ENCODE peak calls at places on chromosomes 7 and 10, in eight cellular contexts. G, R, Y, M, H, W, L and A are unnamed samples. For H3K4me1 and H3K9me2, the result is how much of the 10 kb centered on the place peaks cover.

GRCh38 chr7:36055207-36055606 is 97.8 kb upstream of the EEPD1 start:
- DNase-seq in G (no peak), R (no peak), Y (no peak), M (no peak), H (no peak), W (no peak), L (no peak), A (no peak)

GRCh38 chr7:134298902-134299683 is 17.6 kb downstream of the SLC35B4 start:
- DNase-seq in G (no peak), R (no peak), Y (no peak), M (no peak), H (no peak), W (peak), L (peak), A (peak)

GRCh38 chr10:91090761-91091529 is 129.5 kb upstream of the PCGF5 start:
- DNase-seq in G (no peak), R (no peak), Y (peak), M (no peak), H (no peak), W (no peak), L (peak), A (no peak)

GRCh38 chr7:12820777-12821176 is 133.3 kb downstream of the ARL4A start:
- DNase-seq in G (no peak), R (no peak), Y (no peak), M (no peak), H (no peak), W (no peak), L (no peak), A (no peak)

GRCh38 chr10:48444266-48444665 is 137.8 kb downstream of the MAPK8 start:
- DNase-seq in G (no peak), R (peak), Y (no peak), M (peak), H (peak), W (no peak), L (peak), A (peak)

GRCh38 chr7:70229242-70229641 is 631.0 kb downstream of the AUTS2 start:
- DNase-seq in G (no peak), R (no peak), Y (peak), M (no peak), H (peak), W (no peak), L (no peak), A (no peak)

GRCh38 chr10:86596266-86596665 is 58.1 kb upstream of the OPN4 start:
- DNase-seq in G (no peak), R (no peak), Y (peak), M (no peak), H (no peak), W (no peak), L (no peak), A (no peak)

GRCh38 chr10:84291389-84291788 is 37.0 kb upstream of the CCSER2 start:
- DNase-seq in G (no peak), R (peak), Y (peak), M (no peak), H (no peak), W (peak), L (no peak), A (peak)

GRCh38 chr10:29204119-29204518 is 84.8 kb upstream of the LYZL1 start:
- DNase-seq in G (no peak), R (no peak), Y (no peak), M (no peak), H (no peak), W (no peak), L (peak), A (peak)

GRCh38 chr10:112383325-112383724 is 9.4 kb downstream of the ACSL5 start:
- DNase-seq in G (peak), R (peak), Y (peak), M (peak), H (no peak), W (no peak), L (no peak), A (peak)

GRCh38 chr7:81534446-81534845 is 235.4 kb downstream of the HGF start:
- DNase-seq in G (no peak), R (no peak), Y (peak), M (no peak), H (no peak), W (no peak), L (no peak), A (no peak)

GRCh38 chr7:158423190-158423555 is 164.4 kb downstream of the PTPRN2 start:
- DNase-seq in G (no peak), R (no peak), Y (no peak), M (no peak), H (no peak), W (no peak), L (no peak), A (no peak)

GRCh38 chr7:20158684-20159083 is 58.5 kb downstream of the MACC1 start:
- DNase-seq in G (no peak), R (no peak), Y (peak), M (no peak), H (peak), W (peak), L (no peak), A (no peak)

GRCh38 chr10:99843310-99843709 is 60.9 kb downstream of the ABCC2 start:
- DNase-seq in G (no peak), R (no peak), Y (peak), M (no peak), H (no peak), W (no peak), L (no peak), A (no peak)

GRCh38 chr10:20954519-20954918 is 57.4 kb upstream of the NEBL start:
- DNase-seq in G (no peak), R (no peak), Y (no peak), M (no peak), H (no peak), W (no peak), L (no peak), A (peak)

GRCh38 chr7:150876817-150877526 is 24.7 kb downstream of the AOC1 start:
- DNase-seq in G (peak), R (peak), Y (peak), M (peak), H (peak), W (peak), L (peak), A (peak)

GRCh38 chr7:5634107-5634950 is 147.1 kb downstream of the RNF216 start:
- DNase-seq in G (no peak), R (no peak), Y (peak), M (no peak), H (no peak), W (no peak), L (peak), A (peak)

GRCh38 chr7:35749548-35749947 is 51.3 kb upstream of the SEPTIN7 start:
- DNase-seq in G (no peak), R (no peak), Y (peak), M (no peak), H (no peak), W (no peak), L (no peak), A (no peak)

GRCh38 chr10:37734971-37735370 is 122.4 kb downstream of the ZNF248 start:
- DNase-seq in G (peak), R (peak), Y (peak), M (peak), H (no peak), W (no peak), L (no peak), A (no peak)

GRCh38 chr10:19499291-19499765 is 316.9 kb upstream of the PLXDC2 start:
- DNase-seq in G (no peak), R (peak), Y (no peak), M (no peak), H (no peak), W (no peak), L (no peak), A (no peak)

GRCh38 chr7:44470080-44470479 is 20.4 kb downstream of the NUDCD3 start:
- DNase-seq in G (no peak), R (no peak), Y (no peak), M (no peak), H (no peak), W (no peak), L (no peak), A (no peak)

GRCh38 chr10:91111060-91111459 is 109.4 kb upstream of the PCGF5 start:
- DNase-seq in G (no peak), R (no peak), Y (no peak), M (no peak), H (no peak), W (no peak), L (no peak), A (no peak)

GRCh38 chr7:47552631-47553030 is 29.3 kb downstream of the TNS3 start:
- DNase-seq in G (no peak), R (peak), Y (peak), M (no peak), H (no peak), W (no peak), L (no peak), A (no peak)

GRCh38 chr7:117673367-117673766 is 193.5 kb downstream of the CFTR start:
- DNase-seq in G (no peak), R (no peak), Y (peak), M (no peak), H (no peak), W (no peak), L (no peak), A (peak)

GRCh38 chr10:72709041-72709440 is 17.1 kb downstream of the MCU start:
- DNase-seq in G (no peak), R (no peak), Y (no peak), M (no peak), H (no peak), W (no peak), L (peak), A (no peak)

GRCh38 chr10:72375173-72375572 is 20.5 kb upstream of the DNAJB12 start:
- DNase-seq in G (no peak), R (no peak), Y (no peak), M (no peak), H (no peak), W (no peak), L (no peak), A (no peak)

GRCh38 chr10:62121197-62121550 is 147.5 kb downstream of the RTKN2 start:
- DNase-seq in G (no peak), R (peak), Y (peak), M (no peak), H (no peak), W (no peak), L (no peak), A (no peak)

GRCh38 chr7:33720139-33720538 is 185.2 kb upstream of the BMPER start:
- DNase-seq in G (no peak), R (no peak), Y (no peak), M (no peak), H (no peak), W (no peak), L (no peak), A (no peak)

DNA sequence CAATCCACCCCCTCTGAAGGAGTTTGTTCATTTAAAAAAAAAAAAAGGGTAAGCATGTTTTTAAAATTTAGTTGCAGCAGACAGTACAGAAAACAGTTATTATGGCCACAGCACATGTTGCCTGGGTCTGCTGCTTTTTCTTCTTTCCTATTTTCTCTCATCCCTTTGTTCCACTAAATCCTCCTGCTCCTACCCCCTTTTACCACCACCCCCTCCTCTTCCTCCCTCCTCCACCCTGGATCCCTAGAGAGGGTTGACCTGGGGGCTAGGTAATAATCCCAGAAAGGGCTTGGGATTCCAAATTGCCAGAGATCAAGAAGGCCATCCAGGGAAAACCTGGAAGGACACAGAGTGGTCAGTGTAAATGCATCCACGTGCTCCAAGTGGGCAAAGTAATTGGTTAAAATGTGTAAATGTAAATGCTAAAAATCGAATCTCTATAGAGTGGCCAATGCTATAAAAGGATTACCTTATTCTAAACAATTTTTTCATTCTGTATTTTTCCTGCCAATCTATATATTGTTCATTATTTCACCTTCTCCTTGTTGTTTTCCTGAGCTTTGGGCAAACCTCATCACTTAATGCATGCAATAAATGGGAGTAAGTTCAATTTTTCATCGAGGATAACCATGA is 89.0 kb upstream of the PIK3CG start:
- DNase-seq in G (no peak), R (no peak), Y (no peak), M (no peak), H (no peak), W (no peak), L (no peak), A (no peak)
- H3K4me2 ChIP-seq in G (peak), R (peak), Y (peak), M (peak), H (no peak), W (no peak), L (peak), A (no peak)

DNA sequence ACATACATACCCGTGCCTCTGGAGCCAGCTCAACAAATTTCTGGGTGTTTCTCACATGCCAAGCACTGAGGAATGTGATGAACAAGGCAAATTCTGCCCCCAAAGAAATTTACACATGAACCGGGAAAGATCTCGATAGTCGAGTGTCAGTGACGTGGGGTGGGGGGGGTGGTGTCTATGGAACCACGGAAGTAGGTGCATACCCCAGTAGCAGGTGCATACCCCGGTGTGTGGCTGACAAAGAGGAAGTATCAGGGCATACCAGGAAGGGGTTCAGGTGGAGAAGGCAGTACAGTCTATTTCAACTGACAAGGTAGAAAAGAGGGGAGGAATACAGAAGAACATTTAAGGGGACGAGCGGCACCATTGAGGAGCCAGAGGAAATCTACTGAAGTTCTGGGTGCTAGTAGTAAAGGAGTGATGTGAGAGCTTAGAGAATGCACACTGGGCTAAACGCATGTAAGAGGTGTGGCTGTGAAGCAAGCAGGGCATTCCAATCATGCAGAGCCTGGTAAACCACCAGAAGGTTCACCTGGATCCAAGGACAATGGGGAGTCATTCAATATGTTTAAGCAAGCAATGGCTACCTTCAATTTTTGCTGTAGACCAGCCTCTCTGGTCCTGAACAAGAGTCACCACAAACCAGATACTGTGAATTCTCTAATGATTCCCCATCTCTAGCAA is 6.2 kb downstream of the CCDC6 start:
- DNase-seq in G (no peak), R (no peak), Y (no peak), M (no peak), H (peak), W (no peak), L (no peak), A (no peak)
- H3K4me1 ChIP-seq in G (under half), R (under half), Y (under half), M (under half), H (under half), W (under half), L (under half), A (under half)

GRCh38 chr7:54712777-54713176 is 46.2 kb downstream of the SEC61G start:
- DNase-seq in G (no peak), R (no peak), Y (no peak), M (no peak), H (no peak), W (no peak), L (no peak), A (no peak)
- H3K9me2 ChIP-seq in G (under half), R (under half), Y (under half), M (under half), H (under half), W (under half), L (under half), A (under half)

GRCh38 chr10:133143200-133143533 is 16.9 kb upstream of the KNDC1 start:
- DNase-seq in G (no peak), R (no peak), Y (no peak), M (no peak), H (no peak), W (no peak), L (no peak), A (peak)
- H3K4me2 ChIP-seq in G (no peak), R (no peak), Y (no peak), M (no peak), H (no peak), W (no peak), L (no peak), A (no peak)

GRCh38 chr10:102113261-102113955 is 6.8 kb downstream of the LDB1 start:
- DNase-seq in G (no peak), R (no peak), Y (no peak), M (no peak), H (no peak), W (no peak), L (no peak), A (no peak)

GRCh38 chr10:102117391-102118159 is 2.6 kb downstream of the LDB1 start:
- DNase-seq in G (no peak), R (no peak), Y (peak), M (no peak), H (peak), W (no peak), L (peak), A (peak)

GRCh38 chr10:102113956-102114857 is 6.0 kb downstream of the LDB1 start:
- DNase-seq in G (no peak), R (no peak), Y (peak), M (no peak), H (no peak), W (no peak), L (peak), A (peak)

GRCh38 chr10:102114861-102115618 is 5.1 kb downstream of the LDB1 start:
- DNase-seq in G (peak), R (peak), Y (peak), M (no peak), H (peak), W (peak), L (peak), A (peak)

DNA sequence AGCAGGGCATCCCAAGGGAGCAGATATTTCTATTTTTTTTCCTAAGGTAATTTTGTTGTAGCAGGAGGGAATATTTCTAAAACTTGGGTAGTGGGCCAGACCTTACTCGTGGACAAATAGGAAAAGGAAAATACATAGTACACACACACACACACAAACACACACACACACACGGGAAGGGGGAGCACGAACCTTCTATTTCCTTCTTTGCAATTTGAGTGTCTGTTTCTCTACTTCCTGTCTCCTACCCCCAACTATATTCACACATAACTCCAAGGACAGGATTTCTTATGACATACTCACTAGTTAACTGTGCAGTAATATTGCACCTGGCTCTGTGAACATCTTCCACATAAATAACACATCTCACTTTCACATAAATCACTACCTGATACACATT is 4.4 kb downstream of the LDB1 start:
- DNase-seq in G (no peak), R (no peak), Y (peak), M (no peak), H (peak), W (no peak), L (no peak), A (no peak)
- H3K4me1 ChIP-seq in G (under half), R (under half), Y (under half), M (half or more), H (half or more), W (under half), L (half or more), A (half or more)